ENCODE peak calls at places on chromosomes 5 and 9, in ten cellular contexts. N is HepG2, Q is endothelial cell of umbilical vein, A is PC-3, K is PC-9, D is tibial nerve, W is uterus, V is thyroid gland, X is ascending aorta, J is stomach. T is an unnamed sample. For H3K9me3, the result is how much of the 10 kb centered on the place peaks cover.

GRCh38 chr5:152499816-152500575 is 94.9 kb upstream of the NMUR2 start:
- DNase-seq in N (no peak), Q (no peak), A (no peak), K (no peak), D (no peak), W (no peak), V (no peak), X (no peak), J (no peak), T (no peak)

GRCh38 chr9:113492343-113493079 is 29.0 kb downstream of the RGS3 start:
- DNase-seq in N (no peak), Q (peak), A (no peak), K (no peak), D (no peak), W (no peak), V (peak), X (no peak), J (no peak), T (no peak)

GRCh38 chr5:1897386-1897785 is 14.7 kb upstream of the IRX4 start:
- DNase-seq in N (no peak), Q (no peak), A (no peak), K (no peak), D (no peak), W (no peak), V (no peak), X (no peak), J (no peak), T (no peak)

GRCh38 chr9:14961372-14962068 is 51.3 kb upstream of the FREM1 start:
- DNase-seq in N (peak), Q (no peak), A (peak), K (peak), D (no peak), W (no peak), V (no peak), X (no peak), J (no peak), T (peak)

GRCh38 chr9:137055385-137056364 is 1.8 kb upstream of the ENTPD2 start:
- DNase-seq in N (peak), Q (no peak), A (peak), K (peak), D (peak), W (peak), V (peak), X (no peak), J (peak), T (peak)

GRCh38 chr5:93583799-93584530 is 943 bp downstream of the NR2F1 start:
- DNase-seq in N (peak), Q (peak), A (peak), K (no peak), D (no peak), W (peak), V (no peak), X (no peak), J (no peak), T (no peak)

GRCh38 chr5:135883441-135883840 is 12.2 kb downstream of the IL9 start:
- DNase-seq in N (no peak), Q (no peak), A (no peak), K (no peak), D (no peak), W (no peak), V (no peak), X (no peak), J (no peak), T (no peak)

GRCh38 chr5:73437126-73438047 is 11.2 kb downstream of the FOXD1 start:
- DNase-seq in N (no peak), Q (no peak), A (peak), K (no peak), D (no peak), W (no peak), V (no peak), X (no peak), J (no peak), T (peak)

GRCh38 chr5:6745706-6746217 is 32.5 kb downstream of the TENT4A start:
- DNase-seq in N (peak), Q (peak), A (peak), K (peak), D (no peak), W (no peak), V (no peak), X (no peak), J (no peak), T (peak)

GRCh38 chr9:126956929-126957686 is 42.5 kb downstream of the RALGPS1 start:
- DNase-seq in N (no peak), Q (no peak), A (peak), K (peak), D (no peak), W (no peak), V (peak), X (no peak), J (no peak), T (no peak)

GRCh38 chr5:195401-196160 is 4.3 kb downstream of the LRRC14B start:
- DNase-seq in N (no peak), Q (no peak), A (no peak), K (no peak), D (no peak), W (no peak), V (no peak), X (no peak), J (no peak), T (no peak)

GRCh38 chr5:149376104-149376503 is 3.0 kb downstream of the IL17B start:
- DNase-seq in N (no peak), Q (no peak), A (no peak), K (no peak), D (no peak), W (no peak), V (no peak), X (no peak), J (no peak), T (no peak)

GRCh38 chr9:38336341-38336740 is 56.2 kb upstream of the ALDH1B1 start:
- DNase-seq in N (no peak), Q (no peak), A (no peak), K (no peak), D (no peak), W (no peak), V (no peak), X (no peak), J (no peak), T (no peak)

GRCh38 chr9:102237094-102237493 is 498.6 kb upstream of the GRIN3A start:
- DNase-seq in N (no peak), Q (no peak), A (no peak), K (no peak), D (no peak), W (no peak), V (no peak), X (no peak), J (no peak), T (no peak)

GRCh38 chr9:98873535-98874432 is 66.3 kb downstream of the GALNT12 start:
- DNase-seq in N (no peak), Q (no peak), A (peak), K (no peak), D (no peak), W (no peak), V (peak), X (no peak), J (peak), T (peak)

GRCh38 chr5:53339962-53340540 is 140.4 kb upstream of the FST start:
- DNase-seq in N (no peak), Q (no peak), A (no peak), K (no peak), D (no peak), W (no peak), V (no peak), X (no peak), J (no peak), T (no peak)

GRCh38 chr5:111635151-111635945 is 121.6 kb downstream of the NREP start:
- DNase-seq in N (no peak), Q (no peak), A (no peak), K (no peak), D (no peak), W (no peak), V (no peak), X (no peak), J (peak), T (no peak)

GRCh38 chr5:117809251-117809650 is 1179.1 kb downstream of the DTWD2 start:
- DNase-seq in N (no peak), Q (no peak), A (no peak), K (no peak), D (no peak), W (no peak), V (no peak), X (no peak), J (no peak), T (no peak)

GRCh38 chr5:6762116-6762515 is 48.9 kb downstream of the TENT4A start:
- DNase-seq in N (no peak), Q (no peak), A (no peak), K (no peak), D (no peak), W (no peak), V (no peak), X (no peak), J (no peak), T (no peak)

GRCh38 chr9:35635730-35636129 is 15.0 kb downstream of the SIT1 start:
- DNase-seq in N (no peak), Q (no peak), A (no peak), K (no peak), D (no peak), W (no peak), V (no peak), X (no peak), J (no peak), T (no peak)

GRCh38 chr5:149416977-149417713 is 38.1 kb upstream of the IL17B start:
- DNase-seq in N (no peak), Q (no peak), A (no peak), K (no peak), D (no peak), W (peak), V (no peak), X (no peak), J (no peak), T (no peak)

GRCh38 chr5:35138232-35138631 is 90.5 kb upstream of the AGXT2 start:
- DNase-seq in N (no peak), Q (no peak), A (peak), K (no peak), D (no peak), W (no peak), V (no peak), X (no peak), J (no peak), T (no peak)

GRCh38 chr9:78713746-78714405 is 417.0 kb downstream of the PSAT1 start:
- DNase-seq in N (no peak), Q (peak), A (no peak), K (no peak), D (no peak), W (no peak), V (no peak), X (no peak), J (no peak), T (no peak)

GRCh38 chr5:140468188-140468587 is 66.6 kb downstream of the ANKHD1 start:
- DNase-seq in N (no peak), Q (no peak), A (no peak), K (no peak), D (no peak), W (no peak), V (no peak), X (no peak), J (no peak), T (no peak)

GRCh38 chr9:99414321-99414720 is 192.2 kb downstream of the SEC61B start:
- DNase-seq in N (no peak), Q (no peak), A (no peak), K (no peak), D (no peak), W (no peak), V (no peak), X (no peak), J (no peak), T (no peak)

GRCh38 chr5:37837101-37838032 is 2.5 kb downstream of the GDNF start:
- DNase-seq in N (no peak), Q (peak), A (peak), K (no peak), D (peak), W (peak), V (peak), X (no peak), J (peak), T (peak)

GRCh38 chr9:132931178-132931735 is 13.2 kb downstream of the TSC1 start:
- DNase-seq in N (no peak), Q (no peak), A (no peak), K (no peak), D (no peak), W (no peak), V (no peak), X (no peak), J (no peak), T (no peak)

GRCh38 chr9:126805546-126806262 is 864 bp downstream of the ZBTB43 start:
- DNase-seq in N (peak), Q (peak), A (peak), K (peak), D (no peak), W (no peak), V (peak), X (peak), J (peak), T (peak)

GRCh38 chr9:134993996-134994720 is 76.4 kb upstream of the FCN1 start:
- DNase-seq in N (no peak), Q (no peak), A (no peak), K (no peak), D (no peak), W (no peak), V (no peak), X (no peak), J (no peak), T (no peak)

GRCh38 chr9:134895849-134896833 is 15.5 kb downstream of the FCN2 start:
- DNase-seq in N (no peak), Q (peak), A (peak), K (no peak), D (peak), W (peak), V (peak), X (no peak), J (peak), T (peak)

GRCh38 chr9:91809581-91810285 is 140.3 kb downstream of the ROR2 start:
- DNase-seq in N (no peak), Q (no peak), A (peak), K (no peak), D (no peak), W (no peak), V (no peak), X (no peak), J (no peak), T (no peak)

GRCh38 chr5:168991311-168991710 is 309.6 kb downstream of the SLIT3 start:
- DNase-seq in N (no peak), Q (no peak), A (peak), K (no peak), D (no peak), W (no peak), V (no peak), X (no peak), J (no peak), T (no peak)

GRCh38 chr5:53151713-53152458 is 42.3 kb upstream of the MOCS2 start:
- DNase-seq in N (no peak), Q (peak), A (peak), K (no peak), D (no peak), W (no peak), V (peak), X (no peak), J (peak), T (no peak)

GRCh38 chr9:136016221-136016881 is 55.2 kb upstream of the UBAC1 start:
- DNase-seq in N (no peak), Q (no peak), A (no peak), K (no peak), D (no peak), W (peak), V (no peak), X (no peak), J (no peak), T (no peak)

GRCh38 chr5:71924980-71925379 is 182.3 kb upstream of the MAP1B start:
- DNase-seq in N (no peak), Q (peak), A (peak), K (no peak), D (no peak), W (no peak), V (no peak), X (no peak), J (no peak), T (no peak)

GRCh38 chr5:124193371-124193789 is 553.1 kb downstream of the ZNF608 start:
- DNase-seq in N (no peak), Q (peak), A (peak), K (no peak), D (no peak), W (no peak), V (no peak), X (no peak), J (no peak), T (no peak)

GRCh38 chr5:109844695-109845094 is 155.0 kb downstream of the MAN2A1 start:
- DNase-seq in N (no peak), Q (no peak), A (peak), K (no peak), D (no peak), W (no peak), V (no peak), X (no peak), J (no peak), T (no peak)

GRCh38 chr9:129812385-129812784 is 9.4 kb downstream of the TOR1B start:
- DNase-seq in N (no peak), Q (no peak), A (no peak), K (no peak), D (no peak), W (no peak), V (no peak), X (no peak), J (no peak), T (peak)

GRCh38 chr9:98654247-98654646 is 54.5 kb downstream of the GABBR2 start:
- DNase-seq in N (no peak), Q (no peak), A (peak), K (no peak), D (no peak), W (no peak), V (no peak), X (no peak), J (no peak), T (no peak)

GRCh38 chr5:652023-652515 is 39.9 kb downstream of the CEP72 start:
- DNase-seq in N (no peak), Q (no peak), A (no peak), K (no peak), D (no peak), W (no peak), V (no peak), X (no peak), J (no peak), T (no peak)

GRCh38 chr5:158502686-158503085 is 597.0 kb downstream of the EBF1 start:
- DNase-seq in N (no peak), Q (no peak), A (no peak), K (no peak), D (no peak), W (no peak), V (no peak), X (no peak), J (no peak), T (no peak)
- H3K9me3 ChIP-seq in N (under half), Q (under half), A (under half), K (under half), D (under half), W (under half), V (under half), X (under half), J (under half), T (under half)

GRCh38 chr5:55925181-55925580 is 69.6 kb downstream of the IL6ST start:
- DNase-seq in N (no peak), Q (no peak), A (no peak), K (no peak), D (no peak), W (no peak), V (no peak), X (no peak), J (no peak), T (no peak)

GRCh38 chr5:55923873-55924500 is 70.8 kb downstream of the IL6ST start:
- DNase-seq in N (no peak), Q (no peak), A (no peak), K (no peak), D (no peak), W (no peak), V (no peak), X (no peak), J (no peak), T (no peak)

GRCh38 chr5:55924744-55925143 is 70.0 kb downstream of the IL6ST start:
- DNase-seq in N (no peak), Q (no peak), A (no peak), K (no peak), D (no peak), W (no peak), V (no peak), X (no peak), J (no peak), T (no peak)

GRCh38 chr5:55926476-55926875 is 68.3 kb downstream of the IL6ST start:
- DNase-seq in N (no peak), Q (no peak), A (no peak), K (no peak), D (no peak), W (no peak), V (no peak), X (no peak), J (no peak), T (no peak)

GRCh38 chr5:55925677-55926076 is 69.1 kb downstream of the IL6ST start:
- DNase-seq in N (no peak), Q (peak), A (no peak), K (no peak), D (no peak), W (no peak), V (no peak), X (no peak), J (no peak), T (no peak)
- H3K4me3 ChIP-seq in N (no peak), Q (no peak), A (no peak), K (no peak), D (no peak), W (no peak), V (no peak), X (no peak), J (no peak), T (no peak)

GRCh38 chr9:97632992-97633858 is at the start of the genes NCBP1 and TSTD2:
- DNase-seq in N (peak), Q (peak), A (peak), K (peak), D (peak), W (peak), V (peak), X (peak), J (peak), T (peak)
- TF ChIP-seq CTCF in N (peak), Q (no peak), A (no peak), K (no peak), D (no peak), W (peak), V (peak), X (no peak), J (no peak), T (peak)

DNA sequence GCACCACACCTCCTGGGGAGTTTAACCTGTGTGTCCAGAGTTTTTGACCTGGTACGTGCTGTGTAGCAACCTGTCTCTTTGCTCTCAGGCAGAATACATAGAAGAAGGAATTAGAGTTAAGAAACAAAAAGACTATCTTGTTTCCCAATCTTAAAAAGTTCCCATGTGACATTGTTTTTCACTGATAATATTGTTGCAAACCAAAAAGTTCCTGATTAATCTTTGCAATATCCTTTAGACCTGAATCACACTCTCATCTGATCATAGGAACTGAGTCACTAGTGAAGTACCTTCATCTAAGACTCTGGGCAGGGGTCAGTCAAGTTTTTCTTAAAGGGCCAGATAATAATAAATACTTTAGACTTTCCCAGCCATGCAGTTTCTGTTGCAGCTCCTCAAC is 35.1 kb downstream of the BASP1 start:
- DNase-seq in N (no peak), Q (peak), A (peak), K (peak), D (no peak), W (no peak), V (no peak), X (no peak), J (no peak), T (no peak)
- H3K9me3 ChIP-seq in N (under half), Q (under half), A (under half), K (under half), D (under half), W (under half), V (under half), X (under half), J (under half), T (under half)

GRCh38 chr5:119355636-119356383 is at the start of gene TNFAIP8:
- DNase-seq in N (peak), Q (peak), A (peak), K (peak), D (peak), W (peak), V (peak), X (no peak), J (peak), T (peak)

GRCh38 chr5:119353686-119354366 is 2.0 kb upstream of the TNFAIP8 start:
- DNase-seq in N (no peak), Q (no peak), A (no peak), K (no peak), D (no peak), W (no peak), V (no peak), X (no peak), J (no peak), T (no peak)

GRCh38 chr5:119354522-119355243 is 1.1 kb upstream of the TNFAIP8 start:
- DNase-seq in N (no peak), Q (no peak), A (no peak), K (no peak), D (no peak), W (no peak), V (no peak), X (no peak), J (no peak), T (no peak)

GRCh38 chr5:119356384-119357188 is 767 bp downstream of the TNFAIP8 start:
- DNase-seq in N (no peak), Q (peak), A (no peak), K (no peak), D (no peak), W (no peak), V (no peak), X (no peak), J (no peak), T (no peak)

DNA sequence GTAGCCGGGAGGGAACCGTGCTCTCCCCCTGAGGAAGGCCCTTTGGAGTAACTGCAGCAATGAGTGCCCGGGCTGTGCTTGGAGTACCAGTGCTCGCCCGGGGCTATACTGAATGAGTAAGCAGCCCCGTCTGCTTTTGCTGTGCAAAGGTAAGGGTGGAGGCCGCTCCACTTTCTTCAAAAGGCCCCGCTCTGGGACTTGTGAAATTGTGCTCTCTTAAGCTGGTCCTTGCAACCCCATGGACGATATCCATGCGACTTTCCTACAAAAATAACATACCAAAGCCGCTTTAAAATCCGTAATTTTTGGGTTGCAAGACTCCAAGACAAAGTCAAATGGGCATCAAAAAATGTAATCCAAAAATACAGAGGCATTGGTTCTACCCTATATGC is 579 bp upstream of the TNFAIP8 start:
- DNase-seq in N (peak), Q (no peak), A (peak), K (peak), D (no peak), W (no peak), V (peak), X (no peak), J (peak), T (no peak)
- H3K4me3 ChIP-seq in N (peak), Q (peak), A (peak), K (peak), D (peak), W (peak), V (no peak), X (peak), J (peak), T (no peak)

GRCh38 chr5:127072861-127073846 is at the start of gene C5orf63:
- DNase-seq in N (peak), Q (peak), A (peak), K (no peak), D (peak), W (peak), V (peak), X (no peak), J (peak), T (peak)
- TF ChIP-seq CTCF in N (peak), Q (no peak), A (no peak), K (no peak), D (no peak), W (no peak), V (peak), X (no peak), J (peak), T (peak)

GRCh38 chr5:172782169-172783039 is 11.4 kb upstream of the DUSP1 start:
- DNase-seq in N (peak), Q (peak), A (peak), K (peak), D (no peak), W (no peak), V (no peak), X (no peak), J (no peak), T (no peak)
- H3K9me3 ChIP-seq in N (under half), Q (under half), A (under half), K (under half), D (under half), W (under half), V (under half), X (under half), J (under half), T (under half)